ENCODE peak calls at places on chromosome 17, in four cellular contexts. O is upper lobe of right lung, K is A549, C is AG10803. Z is an unnamed sample.

GRCh38 chr17:2736956-2737355 is 12.5 kb downstream of the CCDC92B start:
- DNase-seq in O (no peak), K (no peak), C (no peak), Z (no peak)

GRCh38 chr17:29514792-29515191 is 52.0 kb downstream of the ABHD15 start:
- DNase-seq in O (no peak), K (no peak), C (peak), Z (peak)

GRCh38 chr17:61487161-61487654 is 35.0 kb downstream of the TBX4 start:
- DNase-seq in O (no peak), K (no peak), C (no peak), Z (no peak)

GRCh38 chr17:37461668-37462067 is 28.0 kb upstream of the DUSP14 start:
- DNase-seq in O (no peak), K (no peak), C (peak), Z (peak)

GRCh38 chr17:81376946-81377733 is 18.1 kb upstream of the BAHCC1 start:
- DNase-seq in O (no peak), K (no peak), C (no peak), Z (no peak)

GRCh38 chr17:38877130-38877851 is 7.4 kb downstream of the LASP1 start:
- DNase-seq in O (no peak), K (no peak), C (no peak), Z (no peak)

GRCh38 chr17:42281571-42282096 is 5.4 kb upstream of the STAT5B start:
- DNase-seq in O (peak), K (no peak), C (no peak), Z (no peak)

GRCh38 chr17:32878211-32878610 is 1.3 kb upstream of the MYO1D start:
- DNase-seq in O (peak), K (no peak), C (peak), Z (peak)

GRCh38 chr17:77881545-77881944 is 77.0 kb upstream of the TNRC6C start:
- DNase-seq in O (peak), K (no peak), C (peak), Z (peak)

GRCh38 chr17:263271-263670 is 81.8 kb upstream of the DOC2B start:
- DNase-seq in O (no peak), K (no peak), C (no peak), Z (no peak)

GRCh38 chr17:67024736-67025135 is 19.6 kb upstream of the CACNG1 start:
- DNase-seq in O (no peak), K (no peak), C (no peak), Z (no peak)

GRCh38 chr17:56737741-56738161 is 96.0 kb downstream of the C17orf67 start:
- DNase-seq in O (no peak), K (no peak), C (peak), Z (peak)

GRCh38 chr17:59829217-59830006 is 63.3 kb downstream of the TUBD1 start:
- DNase-seq in O (no peak), K (peak), C (peak), Z (peak)

GRCh38 chr17:61815863-61816523 is 47.3 kb downstream of the BRIP1 start:
- DNase-seq in O (no peak), K (no peak), C (no peak), Z (no peak)

GRCh38 chr17:59842901-59843652 is 49.7 kb downstream of the TUBD1 start:
- DNase-seq in O (peak), K (peak), C (peak), Z (peak)

GRCh38 chr17:60671482-60671881 is 6.2 kb upstream of the BCAS3 start:
- DNase-seq in O (no peak), K (no peak), C (peak), Z (peak)

GRCh38 chr17:30186761-30187160 is 48.7 kb downstream of the SLC6A4 start:
- DNase-seq in O (no peak), K (no peak), C (no peak), Z (no peak)

GRCh38 chr17:35991075-35991474 is 4.5 kb upstream of the CCL14 start:
- DNase-seq in O (no peak), K (no peak), C (no peak), Z (no peak)

GRCh38 chr17:18219016-18219415 is 6.4 kb upstream of the LLGL1 start:
- DNase-seq in O (no peak), K (no peak), C (peak), Z (peak)

GRCh38 chr17:75876938-75877751 is 1.2 kb downstream of the TRIM47 start:
- DNase-seq in O (peak), K (peak), C (peak), Z (peak)

GRCh38 chr17:1056761-1057160 is 59.8 kb downstream of the TIMM22 start:
- DNase-seq in O (no peak), K (no peak), C (no peak), Z (no peak)

GRCh38 chr17:59825533-59826316 is 67.0 kb downstream of the TUBD1 start:
- DNase-seq in O (no peak), K (no peak), C (peak), Z (peak)

GRCh38 chr17:49290690-49291326 is 60.2 kb upstream of the PHOSPHO1 start:
- DNase-seq in O (no peak), K (peak), C (peak), Z (peak)

GRCh38 chr17:72077326-72077960 is 43.4 kb upstream of the SOX9 start:
- DNase-seq in O (no peak), K (no peak), C (no peak), Z (no peak)

DNA sequence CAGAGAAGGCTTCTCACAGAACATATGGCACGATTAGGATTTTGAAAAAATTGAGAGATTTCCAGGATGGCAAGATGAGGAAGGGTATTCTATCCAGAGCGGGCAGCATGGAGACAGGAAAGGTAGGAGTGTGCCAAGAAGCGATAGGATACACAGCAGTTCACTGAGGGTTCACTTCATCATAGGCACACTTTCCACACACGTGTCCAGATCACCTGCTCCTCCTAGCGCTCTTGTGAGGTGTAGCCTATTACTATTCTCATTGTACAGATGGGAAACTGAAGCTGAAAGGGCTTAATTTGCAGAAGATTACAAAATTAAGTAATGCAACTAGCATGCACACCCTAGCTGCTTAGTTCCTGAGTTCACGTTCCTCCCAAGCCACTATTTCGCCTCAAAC is 6.2 kb upstream of the ELAC2 start:
- DNase-seq in O (no peak), K (no peak), C (no peak), Z (no peak)
- H3K4me3 ChIP-seq in O (no peak), K (peak), C (no peak), Z (no peak)

GRCh38 chr17:51479303-51479702 is 219.0 kb downstream of the UTP18 start:
- DNase-seq in O (no peak), K (no peak), C (no peak), Z (no peak)

GRCh38 chr17:51475650-51476221 is 215.4 kb downstream of the UTP18 start:
- DNase-seq in O (no peak), K (no peak), C (peak), Z (no peak)

GRCh38 chr17:51472670-51473069 is 212.3 kb downstream of the UTP18 start:
- DNase-seq in O (no peak), K (no peak), C (no peak), Z (no peak)

GRCh38 chr17:51474764-51475163 is 214.4 kb downstream of the UTP18 start:
- DNase-seq in O (no peak), K (no peak), C (no peak), Z (no peak)
- TF ChIP-seq CTCF in O (no peak), K (no peak), C (no peak), Z (no peak)

DNA sequence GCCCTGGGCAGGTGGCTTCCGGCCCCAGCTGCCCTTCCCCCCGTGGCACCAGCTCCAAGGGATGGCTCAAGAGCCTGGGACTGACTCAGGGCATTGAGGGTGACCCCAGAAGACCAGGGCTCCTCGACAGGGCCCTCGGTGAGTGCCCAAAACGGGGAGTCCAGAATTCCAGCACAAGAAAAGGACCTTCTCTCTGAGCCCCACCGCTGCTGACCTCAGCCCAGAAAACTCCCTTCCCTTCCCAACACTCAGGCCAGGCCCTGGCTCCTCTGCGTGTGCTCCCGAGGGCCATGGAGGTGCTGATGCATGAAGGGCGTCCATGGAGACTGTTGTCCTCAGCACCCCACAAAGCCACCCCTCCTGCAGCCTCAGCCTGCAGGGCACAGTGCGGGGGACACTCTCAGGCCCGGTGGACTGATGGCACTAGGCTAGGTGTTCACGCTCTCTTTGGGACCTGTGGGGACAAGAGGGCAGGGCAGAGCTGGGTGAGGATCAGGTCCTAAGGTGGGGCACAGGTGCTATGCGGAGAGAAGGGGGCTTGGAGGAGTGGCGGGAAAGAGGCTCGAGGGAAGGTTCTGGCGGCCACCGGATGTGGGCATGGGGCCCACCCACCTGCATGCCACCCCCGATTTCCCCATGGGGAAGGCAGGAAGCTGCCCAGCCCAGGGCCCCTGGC is 4.3 kb upstream of the TSPOAP1 start:
- DNase-seq in O (peak), K (no peak), C (no peak), Z (no peak)
- H3K4me3 ChIP-seq in O (peak), K (no peak), C (no peak), Z (no peak)

GRCh38 chr17:34305606-34306005 is 13.6 kb upstream of the CCL8 start:
- DNase-seq in O (no peak), K (no peak), C (peak), Z (peak)

GRCh38 chr17:34307110-34307509 is 12.1 kb upstream of the CCL8 start:
- DNase-seq in O (no peak), K (no peak), C (peak), Z (peak)

GRCh38 chr17:34305061-34305460 is 14.2 kb upstream of the CCL8 start:
- DNase-seq in O (no peak), K (no peak), C (no peak), Z (no peak)

GRCh38 chr17:34308376-34308775 is 10.9 kb upstream of the CCL8 start:
- DNase-seq in O (no peak), K (no peak), C (peak), Z (peak)

DNA sequence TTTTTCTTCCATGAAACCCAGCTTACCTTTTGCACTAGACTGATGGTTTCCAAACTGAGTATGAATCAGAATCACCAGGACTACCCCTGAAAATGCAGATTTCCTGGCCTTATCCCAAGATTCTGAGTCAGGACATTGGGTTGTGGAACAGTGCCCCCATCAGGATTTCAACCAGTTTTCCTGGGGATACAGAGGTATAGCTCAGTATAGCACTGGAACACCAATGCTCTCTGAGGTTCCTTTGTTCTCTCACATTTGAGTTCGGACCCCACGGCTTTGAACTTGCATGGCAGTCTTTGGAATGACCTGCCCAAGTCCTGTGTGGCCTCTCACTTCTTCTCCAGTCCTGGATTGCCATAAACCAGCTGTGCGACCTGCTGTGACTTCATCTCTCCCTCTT is 12.8 kb upstream of the CCL8 start:
- DNase-seq in O (no peak), K (peak), C (peak), Z (peak)
- TF ChIP-seq CTCF in O (peak), K (peak), C (peak), Z (peak)

GRCh38 chr17:47470836-47471235 is 60.1 kb upstream of the NPEPPS start:
- DNase-seq in O (no peak), K (no peak), C (no peak), Z (no peak)
- H3K4me3 ChIP-seq in O (no peak), K (no peak), C (no peak), Z (no peak)

GRCh38 chr17:50577451-50577954 is 17.0 kb downstream of the CACNA1G start:
- DNase-seq in O (no peak), K (no peak), C (no peak), Z (no peak)

GRCh38 chr17:50579399-50579798 is 18.9 kb downstream of the CACNA1G start:
- DNase-seq in O (no peak), K (no peak), C (no peak), Z (no peak)

GRCh38 chr17:50580636-50581035 is 20.1 kb downstream of the CACNA1G start:
- DNase-seq in O (no peak), K (no peak), C (no peak), Z (no peak)

GRCh38 chr17:50576864-50577263 is 16.3 kb downstream of the CACNA1G start:
- DNase-seq in O (no peak), K (no peak), C (no peak), Z (no peak)

DNA sequence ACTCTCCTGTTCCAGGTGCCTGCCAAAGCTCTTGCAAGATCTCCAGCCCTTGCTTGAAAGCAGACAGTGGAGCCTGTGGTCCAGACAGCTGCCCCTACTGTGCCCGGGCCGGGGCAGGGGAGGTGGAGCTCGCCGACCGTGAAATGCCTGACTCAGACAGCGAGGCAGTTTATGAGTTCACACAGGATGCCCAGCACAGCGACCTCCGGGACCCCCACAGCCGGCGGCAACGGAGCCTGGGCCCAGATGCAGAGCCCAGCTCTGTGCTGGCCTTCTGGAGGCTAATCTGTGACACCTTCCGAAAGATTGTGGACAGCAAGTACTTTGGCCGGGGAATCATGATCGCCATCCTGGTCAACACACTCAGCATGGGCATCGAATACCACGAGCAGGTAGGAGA is 17.7 kb downstream of the CACNA1G start:
- DNase-seq in O (no peak), K (no peak), C (no peak), Z (no peak)
- TF ChIP-seq CTCF in O (no peak), K (no peak), C (no peak), Z (no peak)

GRCh38 chr17:55722742-55723487 is at the start of gene TMEM100:
- DNase-seq in O (no peak), K (no peak), C (peak), Z (peak)
- H3K4me3 ChIP-seq in O (peak), K (no peak), C (peak), Z (peak)

DNA sequence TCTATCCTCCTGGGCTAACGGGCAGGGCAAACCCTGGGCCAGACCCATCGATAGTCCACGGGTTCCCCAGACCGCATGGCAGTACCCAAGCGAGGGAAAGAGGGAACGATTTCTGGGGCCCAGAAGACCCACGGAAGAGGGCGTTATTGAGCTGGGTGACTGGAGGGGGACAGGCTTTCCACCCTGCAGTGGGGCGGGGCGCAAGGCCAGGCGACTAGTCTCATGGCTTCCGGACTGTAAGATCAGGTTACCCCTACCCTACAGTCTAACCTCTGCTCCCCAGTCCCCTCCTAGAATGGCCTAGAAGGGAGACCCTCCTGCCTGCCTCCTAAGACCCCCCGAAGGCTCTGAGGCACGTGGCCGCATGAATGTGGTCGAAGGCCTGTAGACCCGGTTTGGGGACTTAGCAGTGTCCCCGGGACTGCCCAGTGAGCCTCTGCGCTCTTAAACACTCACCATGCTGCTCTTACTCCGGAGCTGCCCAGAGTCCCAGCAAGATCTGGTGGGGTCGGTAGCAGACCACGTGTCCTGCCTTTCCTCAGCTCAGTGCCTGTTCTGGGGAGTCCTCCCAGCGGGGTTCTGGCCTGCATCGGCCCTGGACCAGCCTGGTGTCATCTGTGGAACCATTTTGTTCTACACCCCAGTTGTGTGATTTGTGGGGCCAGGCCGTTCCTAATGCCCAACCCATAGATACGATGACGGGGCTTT is 13.1 kb upstream of the AURKB start:
- DNase-seq in O (peak), K (peak), C (peak), Z (peak)
- TF ChIP-seq CTCF in O (peak), K (peak), C (peak), Z (peak)

Z was measured in cardiac fibroblast.